ENCODE peak calls at places on chromosomes 3 and 15, in eight cellular contexts. G is AG09309, V is PC-3, Y is tibial artery, J is body of pancreas, M is AG10803, X is MM.1S, Q is A549. Z is an unnamed sample.

GRCh38 chr3:71102111-71103039 is 481.2 kb downstream of the FOXP1 start:
- DNase-seq in G (peak), V (peak), Y (no peak), J (no peak), M (peak), X (no peak), Q (no peak), Z (peak)

GRCh38 chr3:43231276-43232000 is 54.9 kb upstream of the SNRK start:
- DNase-seq in G (peak), V (no peak), Y (no peak), J (no peak), M (peak), X (no peak), Q (no peak), Z (no peak)

GRCh38 chr3:65146149-65146548 is 458.3 kb upstream of the ADAMTS9 start:
- DNase-seq in G (no peak), V (peak), Y (no peak), J (peak), M (peak), X (peak), Q (no peak), Z (no peak)

GRCh38 chr15:59632714-59633113 is 21.1 kb downstream of the GCNT3 start:
- DNase-seq in G (no peak), V (peak), Y (no peak), J (no peak), M (no peak), X (no peak), Q (peak), Z (no peak)

GRCh38 chr3:89059201-89059600 is 48.2 kb upstream of the EPHA3 start:
- DNase-seq in G (peak), V (peak), Y (peak), J (no peak), M (peak), X (no peak), Q (no peak), Z (peak)

GRCh38 chr3:16480861-16481569 is 32.5 kb downstream of the RFTN1 start:
- DNase-seq in G (no peak), V (peak), Y (no peak), J (no peak), M (peak), X (peak), Q (no peak), Z (peak)

GRCh38 chr3:166444756-166445155 is 607.5 kb upstream of the BCHE start:
- DNase-seq in G (no peak), V (peak), Y (no peak), J (no peak), M (no peak), X (no peak), Q (no peak), Z (no peak)

GRCh38 chr15:91891788-91892187 is 38.3 kb downstream of the SLCO3A1 start:
- DNase-seq in G (no peak), V (no peak), Y (no peak), J (no peak), M (no peak), X (no peak), Q (no peak), Z (no peak)

GRCh38 chr3:31364711-31365110 is 168.0 kb upstream of the STT3B start:
- DNase-seq in G (peak), V (peak), Y (no peak), J (no peak), M (peak), X (no peak), Q (no peak), Z (no peak)

GRCh38 chr3:161348791-161349400 is 22.4 kb downstream of the SPTSSB start:
- DNase-seq in G (no peak), V (peak), Y (no peak), J (no peak), M (no peak), X (peak), Q (no peak), Z (no peak)

GRCh38 chr15:33022629-33023028 is 171.9 kb downstream of the FMN1 start:
- DNase-seq in G (peak), V (peak), Y (peak), J (peak), M (peak), X (no peak), Q (no peak), Z (no peak)

GRCh38 chr3:177615015-177615414 is 417.7 kb upstream of the TBL1XR1 start:
- DNase-seq in G (peak), V (peak), Y (peak), J (peak), M (peak), X (no peak), Q (no peak), Z (no peak)

GRCh38 chr3:97889814-97890213 is 68.0 kb downstream of the CRYBG3 start:
- DNase-seq in G (no peak), V (no peak), Y (no peak), J (no peak), M (no peak), X (no peak), Q (no peak), Z (no peak)

GRCh38 chr3:46705751-46706572 is 4.8 kb downstream of the TMIE start:
- DNase-seq in G (peak), V (peak), Y (peak), J (no peak), M (peak), X (no peak), Q (no peak), Z (no peak)

GRCh38 chr3:7800006-7800780 is 701.4 kb upstream of the LMCD1 start:
- DNase-seq in G (no peak), V (peak), Y (no peak), J (no peak), M (no peak), X (no peak), Q (no peak), Z (no peak)

GRCh38 chr3:59540241-59540640 is 490.4 kb upstream of the CFAP20DC start:
- DNase-seq in G (no peak), V (peak), Y (no peak), J (no peak), M (peak), X (no peak), Q (no peak), Z (peak)

GRCh38 chr3:15405448-15406050 is 21.8 kb downstream of the METTL6 start:
- DNase-seq in G (peak), V (peak), Y (no peak), J (no peak), M (peak), X (peak), Q (peak), Z (no peak)

GRCh38 chr15:31660800-31661199 is 334.2 kb downstream of the KLF13 start:
- DNase-seq in G (no peak), V (no peak), Y (no peak), J (no peak), M (no peak), X (no peak), Q (no peak), Z (no peak)

GRCh38 chr3:168865022-168865551 is 769.4 kb upstream of the GOLIM4 start:
- DNase-seq in G (no peak), V (peak), Y (no peak), J (no peak), M (peak), X (peak), Q (no peak), Z (no peak)

GRCh38 chr3:99348451-99348850 is 289.9 kb upstream of the COL8A1 start:
- DNase-seq in G (no peak), V (no peak), Y (no peak), J (no peak), M (no peak), X (no peak), Q (no peak), Z (no peak)

GRCh38 chr3:197027896-197028710 is 1.5 kb downstream of the MELTF start:
- DNase-seq in G (no peak), V (no peak), Y (no peak), J (no peak), M (no peak), X (no peak), Q (no peak), Z (no peak)

GRCh38 chr3:24446032-24446431 is 48.6 kb downstream of the THRB start:
- DNase-seq in G (no peak), V (no peak), Y (no peak), J (no peak), M (no peak), X (no peak), Q (no peak), Z (no peak)

GRCh38 chr3:69671082-69671952 is 67.9 kb upstream of the MITF start:
- DNase-seq in G (no peak), V (peak), Y (no peak), J (peak), M (peak), X (peak), Q (peak), Z (no peak)

GRCh38 chr3:42340466-42340865 is 69.9 kb downstream of the LYZL4 start:
- DNase-seq in G (no peak), V (peak), Y (no peak), J (no peak), M (peak), X (no peak), Q (no peak), Z (no peak)

GRCh38 chr3:108342829-108343478 is 46.6 kb downstream of the HHLA2 start:
- DNase-seq in G (peak), V (peak), Y (no peak), J (peak), M (peak), X (no peak), Q (no peak), Z (no peak)

GRCh38 chr3:187957209-187957981 is 196.6 kb upstream of the LPP start:
- DNase-seq in G (no peak), V (no peak), Y (no peak), J (no peak), M (no peak), X (no peak), Q (no peak), Z (no peak)

GRCh38 chr3:97821413-97821809 is 400 bp upstream of the CRYBG3 start:
- DNase-seq in G (no peak), V (no peak), Y (peak), J (peak), M (no peak), X (no peak), Q (peak), Z (no peak)

GRCh38 chr15:66472176-66472999 is 25.2 kb downstream of the SNAPC5 start:
- DNase-seq in G (no peak), V (no peak), Y (no peak), J (no peak), M (peak), X (peak), Q (no peak), Z (no peak)

GRCh38 chr3:115040673-115041286 is 106.3 kb downstream of the ZBTB20 start:
- DNase-seq in G (peak), V (peak), Y (peak), J (peak), M (peak), X (peak), Q (peak), Z (no peak)

GRCh38 chr3:167978071-167978470 is 117.7 kb downstream of the GOLIM4 start:
- DNase-seq in G (no peak), V (peak), Y (no peak), J (no peak), M (no peak), X (no peak), Q (no peak), Z (no peak)

GRCh38 chr15:65796610-65797012 is 4.5 kb upstream of the DENND4A start:
- DNase-seq in G (peak), V (peak), Y (no peak), J (no peak), M (peak), X (no peak), Q (peak), Z (no peak)

GRCh38 chr3:157436583-157437300 is at the start of gene PTX3:
- DNase-seq in G (peak), V (peak), Y (peak), J (peak), M (peak), X (no peak), Q (no peak), Z (peak)

GRCh38 chr15:78763111-78763795 is 48.0 kb downstream of the ADAMTS7 start:
- DNase-seq in G (no peak), V (no peak), Y (no peak), J (no peak), M (no peak), X (no peak), Q (no peak), Z (no peak)

GRCh38 chr15:40762919-40763800 is 708 bp upstream of the GCHFR start:
- DNase-seq in G (no peak), V (peak), Y (peak), J (peak), M (peak), X (no peak), Q (no peak), Z (no peak)
- H3K4me3 ChIP-seq in G (peak), V (peak), Y (peak), J (peak), M (peak), X (peak), Q (peak), Z (peak)

DNA sequence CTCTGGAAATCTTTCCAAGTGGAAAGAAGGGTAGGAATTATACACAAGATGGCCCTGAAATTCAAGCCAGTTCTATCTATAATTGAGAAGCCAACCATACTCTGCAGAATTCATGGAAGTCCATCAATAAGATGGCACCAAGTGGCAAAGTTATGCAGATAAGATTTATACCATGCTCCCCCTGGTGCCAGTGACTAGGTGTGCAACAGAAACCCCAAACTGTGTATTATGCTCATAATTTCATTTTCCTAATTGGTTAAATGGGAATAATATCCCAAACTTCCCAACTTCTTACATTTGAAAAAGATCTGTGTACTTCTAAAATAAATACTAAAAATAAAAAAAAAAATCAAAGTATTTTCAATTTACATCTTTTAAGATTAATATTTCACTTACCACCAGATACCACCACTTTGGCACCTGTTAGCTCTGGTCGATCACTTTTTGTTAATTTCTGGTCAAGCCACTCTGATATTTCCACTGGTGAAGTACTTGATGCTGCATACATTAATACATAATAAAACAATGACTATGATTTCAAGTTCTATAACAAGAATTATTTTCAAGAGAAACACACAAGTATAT is 25.9 kb downstream of the ETFA start:
- DNase-seq in G (no peak), V (peak), Y (no peak), J (no peak), M (peak), X (peak), Q (peak), Z (no peak)
- TF ChIP-seq CTCF in G (peak), V (peak), Y (no peak), J (peak), M (peak), X (peak), Q (peak), Z (peak)

GRCh38 chr3:129890891-129891290 is 2.6 kb downstream of the TMCC1 start:
- DNase-seq in G (no peak), V (no peak), Y (no peak), J (no peak), M (no peak), X (peak), Q (no peak), Z (no peak)
- H3K4me3 ChIP-seq in G (no peak), V (no peak), Y (no peak), J (no peak), M (no peak), X (peak), Q (no peak), Z (no peak)

GRCh38 chr3:51539291-51539891 is 872 bp downstream of the RAD54L2 start:
- DNase-seq in G (no peak), V (peak), Y (no peak), J (no peak), M (peak), X (peak), Q (peak), Z (peak)

GRCh38 chr3:51544011-51544775 is 5.7 kb downstream of the RAD54L2 start:
- DNase-seq in G (no peak), V (no peak), Y (no peak), J (no peak), M (no peak), X (no peak), Q (no peak), Z (no peak)

GRCh38 chr3:51535146-51536019 is 3.1 kb upstream of the RAD54L2 start:
- DNase-seq in G (no peak), V (no peak), Y (no peak), J (no peak), M (no peak), X (no peak), Q (no peak), Z (no peak)

GRCh38 chr3:51538115-51538458 is 432 bp upstream of the RAD54L2 start:
- DNase-seq in G (no peak), V (peak), Y (no peak), J (no peak), M (no peak), X (peak), Q (peak), Z (no peak)

DNA sequence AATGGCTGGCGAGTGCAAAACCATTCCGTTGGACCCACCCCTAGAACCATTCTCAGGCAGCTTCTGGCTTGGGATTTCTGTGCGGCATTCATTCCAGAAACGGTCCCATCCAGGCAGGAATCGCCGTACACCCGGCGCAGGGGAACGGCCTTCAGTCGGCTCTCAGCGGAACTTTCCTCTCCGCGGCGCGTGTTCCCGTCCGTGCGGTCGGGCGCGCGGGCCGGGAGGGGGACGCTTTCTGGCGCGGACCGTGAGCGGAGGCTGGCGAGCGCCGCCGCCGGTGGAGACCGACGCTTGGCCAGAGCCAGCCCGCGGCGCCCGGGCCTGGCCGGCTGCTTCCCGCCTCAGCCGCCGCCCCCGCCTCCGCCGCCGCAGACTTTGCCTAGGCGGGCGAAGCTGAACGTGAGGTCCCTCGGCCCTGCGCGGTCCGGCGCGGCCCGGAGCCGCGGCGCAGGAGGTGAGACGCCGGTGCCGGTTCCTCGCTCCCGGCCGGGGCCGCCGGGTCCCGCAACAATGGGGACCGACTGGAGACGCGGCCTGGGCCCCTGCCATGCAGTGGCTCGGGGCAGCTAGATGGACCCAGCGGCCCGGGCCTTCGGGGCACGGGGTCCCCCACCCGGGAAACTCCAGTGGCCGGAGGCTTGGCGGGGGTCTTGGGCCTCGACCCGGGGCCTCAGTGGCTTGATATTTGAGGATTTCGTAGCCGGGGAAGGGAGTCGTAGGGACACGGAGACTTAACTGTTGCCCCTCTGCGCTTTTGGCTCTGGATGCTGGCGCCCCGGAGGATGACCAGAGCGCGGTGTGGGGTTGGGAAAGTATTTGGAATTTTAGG is at the start of gene RAD54L2:
- DNase-seq in G (no peak), V (peak), Y (peak), J (peak), M (peak), X (peak), Q (peak), Z (no peak)
- TF ChIP-seq CTCF in G (no peak), V (peak), Y (no peak), J (no peak), M (peak), X (peak), Q (peak), Z (peak)

DNA sequence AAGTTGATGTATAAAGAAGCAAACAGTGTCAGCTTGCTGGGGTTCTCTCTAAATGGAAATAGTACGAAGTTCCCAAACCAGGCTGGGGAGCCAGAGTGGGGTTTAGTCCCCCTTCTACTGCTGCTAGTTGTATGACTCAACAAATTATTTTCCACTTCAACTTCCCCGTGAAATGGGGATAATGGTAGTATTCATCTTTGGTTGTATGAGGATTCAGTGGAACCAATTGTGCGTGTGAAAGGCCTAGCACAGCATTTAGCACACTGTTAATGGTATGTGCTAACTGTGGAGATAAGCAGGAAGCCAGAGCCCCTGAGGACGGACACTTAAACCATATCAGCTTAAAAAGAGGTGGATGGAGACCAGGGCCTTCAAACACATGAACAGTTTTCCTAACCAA is 4.2 kb downstream of the SORD start:
- DNase-seq in G (no peak), V (no peak), Y (no peak), J (no peak), M (no peak), X (no peak), Q (no peak), Z (no peak)
- H3K4me3 ChIP-seq in G (no peak), V (no peak), Y (no peak), J (no peak), M (no peak), X (no peak), Q (no peak), Z (no peak)

DNA sequence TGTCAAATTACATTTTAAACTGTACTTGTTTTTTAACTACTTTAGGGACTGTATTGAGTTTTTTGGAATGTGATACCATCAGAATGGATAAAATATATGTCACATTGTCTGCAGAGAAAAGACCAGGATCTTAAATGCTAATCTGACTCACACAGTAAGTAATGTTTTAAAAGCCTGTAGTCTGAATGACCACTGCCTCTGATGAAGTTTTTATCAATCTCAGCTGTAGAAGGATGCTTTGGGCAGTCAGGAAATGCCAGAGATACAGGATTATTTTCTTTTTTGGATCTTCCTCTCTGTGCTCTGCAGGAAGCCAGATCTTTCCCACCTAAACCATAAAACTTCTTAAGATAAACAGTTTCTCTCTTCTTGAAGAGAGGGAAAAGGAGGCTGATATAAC is 73.1 kb upstream of the PRTG start:
- DNase-seq in G (peak), V (no peak), Y (no peak), J (no peak), M (peak), X (no peak), Q (no peak), Z (peak)
- TF ChIP-seq CTCF in G (no peak), V (no peak), Y (no peak), J (no peak), M (no peak), X (no peak), Q (no peak), Z (no peak)

GRCh38 chr3:11626084-11626463 is 17.6 kb downstream of the VGLL4 start:
- DNase-seq in G (no peak), V (no peak), Y (no peak), J (no peak), M (no peak), X (no peak), Q (no peak), Z (no peak)
- H3K4me3 ChIP-seq in G (no peak), V (no peak), Y (no peak), J (no peak), M (no peak), X (no peak), Q (no peak), Z (no peak)

GRCh38 chr3:45120615-45121158 is 25.5 kb downstream of the CDCP1 start:
- DNase-seq in G (no peak), V (no peak), Y (no peak), J (no peak), M (no peak), X (no peak), Q (no peak), Z (no peak)
- TF ChIP-seq CTCF in G (no peak), V (no peak), Y (no peak), J (no peak), M (no peak), X (no peak), Q (no peak), Z (no peak)

GRCh38 chr3:149815318-149815717 is 2.3 kb downstream of the RNF13 start:
- DNase-seq in G (no peak), V (peak), Y (no peak), J (no peak), M (no peak), X (no peak), Q (no peak), Z (no peak)
- H3K4me3 ChIP-seq in G (no peak), V (peak), Y (peak), J (no peak), M (no peak), X (no peak), Q (peak), Z (no peak)